ENCODE peak calls at places on chromosome 18, in seven cellular contexts. N is astrocyte of the cerebellum, R is Caki2, W is pancreas, S is GM20000, B is Peyer's patch, M is GM23248. E is an unnamed sample.

GRCh38 chr18:35407871-35408481 is 30.8 kb upstream of the ZNF396 start:
- DNase-seq in W (no peak), S (peak), R (peak), N (peak), B (peak), M (peak), E (peak)

GRCh38 chr18:47881752-47882455 is 48.6 kb downstream of the SMAD2 start:
- DNase-seq in N (peak), B (no peak), R (peak), W (no peak), S (no peak), M (peak), E (peak)

GRCh38 chr18:74596959-74597661 is 560 bp upstream of the ZNF407 start:
- DNase-seq in S (peak), M (peak), W (peak), B (peak), N (no peak), R (peak), E (no peak)

GRCh38 chr18:34261865-34262780 is 37.4 kb upstream of the NOL4 start:
- DNase-seq in R (no peak), M (no peak), B (no peak), W (no peak), N (no peak), S (peak), E (no peak)

GRCh38 chr18:50623694-50624352 is 63.9 kb downstream of the MAPK4 start:
- DNase-seq in R (no peak), M (no peak), B (no peak), N (no peak), W (no peak), S (no peak), E (no peak)

GRCh38 chr18:8911408-8912340 is 190.8 kb upstream of the NDUFV2 start:
- DNase-seq in M (no peak), B (no peak), S (no peak), N (no peak), R (no peak), W (no peak), E (no peak)

GRCh38 chr18:23194969-23195957 is 60.0 kb downstream of the CABLES1 start:
- DNase-seq in M (no peak), B (no peak), N (no peak), W (no peak), R (no peak), S (no peak), E (peak)

GRCh38 chr18:8863427-8863826 is 158.1 kb downstream of the MTCL1 start:
- DNase-seq in M (no peak), B (no peak), N (no peak), S (no peak), W (no peak), R (no peak), E (no peak)

GRCh38 chr18:74257083-74257482 is 34.7 kb downstream of the CYB5A start:
- DNase-seq in R (no peak), S (no peak), M (no peak), B (no peak), W (no peak), N (no peak), E (no peak)

E was measured in fibroblast of the aortic adventitia.